ENCODE peak calls at places on chromosomes 7 and 10, in seven cellular contexts. I, L, Y, O, Z, E and S are unnamed samples.

GRCh38 chr10:99532687-99533495 is at the start of gene NKX2-3:
- DNase-seq in I (no peak), L (no peak), Y (peak), O (no peak), Z (peak), E (no peak), S (no peak)

GRCh38 chr7:134446923-134447322 is 12.0 kb downstream of the AKR1B1 start:
- DNase-seq in I (no peak), L (no peak), Y (no peak), O (no peak), Z (no peak), E (no peak), S (no peak)

GRCh38 chr10:62081322-62081945 is 179.9 kb downstream of the ARID5B start:
- DNase-seq in I (no peak), L (no peak), Y (no peak), O (no peak), Z (no peak), E (no peak), S (no peak)

GRCh38 chr7:56538541-56539429 is 422.6 kb upstream of the NUPR2 start:
- DNase-seq in I (no peak), L (no peak), Y (no peak), O (no peak), Z (no peak), E (no peak), S (no peak)

GRCh38 chr10:132023092-132023811 is 41.5 kb upstream of the BNIP3 start:
- DNase-seq in I (peak), L (peak), Y (peak), O (peak), Z (peak), E (peak), S (peak)

GRCh38 chr7:92955081-92955480 is 118.7 kb upstream of the CDK6 start:
- DNase-seq in I (no peak), L (no peak), Y (no peak), O (no peak), Z (no peak), E (no peak), S (no peak)

GRCh38 chr10:77801474-77802238 is 124.9 kb downstream of the DLG5 start:
- DNase-seq in I (no peak), L (peak), Y (no peak), O (no peak), Z (no peak), E (peak), S (no peak)

GRCh38 chr10:131354380-131354779 is 42.9 kb upstream of the TCERG1L start:
- DNase-seq in I (no peak), L (no peak), Y (peak), O (no peak), Z (no peak), E (no peak), S (no peak)

GRCh38 chr7:74474271-74474865 is 20.7 kb downstream of the GTF2IRD1 start:
- DNase-seq in I (no peak), L (peak), Y (no peak), O (no peak), Z (no peak), E (peak), S (no peak)

GRCh38 chr10:70915206-70915605 is 26.8 kb upstream of the PCBD1 start:
- DNase-seq in I (no peak), L (no peak), Y (no peak), O (no peak), Z (no peak), E (no peak), S (no peak)

GRCh38 chr10:11505636-11506035 is 105.8 kb downstream of the USP6NL start:
- DNase-seq in I (no peak), L (no peak), Y (no peak), O (no peak), Z (no peak), E (no peak), S (no peak)

GRCh38 chr7:120991570-120991969 is 3.1 kb downstream of the CPED1 start:
- DNase-seq in I (no peak), L (peak), Y (no peak), O (no peak), Z (no peak), E (no peak), S (no peak)

GRCh38 chr7:69656890-69657289 is 58.6 kb downstream of the AUTS2 start:
- DNase-seq in I (peak), L (peak), Y (no peak), O (no peak), Z (peak), E (no peak), S (no peak)

GRCh38 chr7:101564778-101565211 is 64.3 kb downstream of the MYL10 start:
- DNase-seq in I (no peak), L (no peak), Y (peak), O (peak), Z (no peak), E (no peak), S (no peak)

GRCh38 chr7:101565601-101566209 is 63.4 kb downstream of the MYL10 start:
- DNase-seq in I (no peak), L (no peak), Y (peak), O (no peak), Z (no peak), E (no peak), S (no peak)

GRCh38 chr7:101563933-101564777 is 64.9 kb downstream of the MYL10 start:
- DNase-seq in I (no peak), L (no peak), Y (peak), O (no peak), Z (no peak), E (no peak), S (no peak)

GRCh38 chr7:101563198-101563901 is 65.7 kb downstream of the MYL10 start:
- DNase-seq in I (no peak), L (no peak), Y (no peak), O (peak), Z (no peak), E (no peak), S (no peak)

DNA sequence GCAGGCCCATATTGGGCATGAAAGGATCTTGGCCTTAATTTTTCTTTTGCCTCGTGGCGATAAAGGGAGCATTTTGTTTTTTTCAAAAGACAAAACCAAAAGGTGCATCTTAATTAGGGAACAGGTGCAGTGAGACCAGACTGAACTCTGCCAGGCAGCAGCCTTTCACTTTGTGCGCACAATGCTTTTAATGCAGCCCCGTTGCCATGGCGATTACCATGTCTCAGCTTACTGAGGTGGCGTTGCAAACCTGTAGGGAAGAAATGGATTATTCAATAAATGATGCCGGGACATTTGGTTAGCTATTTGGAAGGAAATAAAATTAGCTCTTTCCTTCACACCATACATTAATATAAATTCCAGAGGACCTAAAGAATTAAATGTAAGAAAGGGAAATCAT is 61.9 kb downstream of the MYL10 start:
- DNase-seq in I (no peak), L (no peak), Y (no peak), O (no peak), Z (no peak), E (no peak), S (no peak)
- H3K4me3 ChIP-seq in I (no peak), L (no peak), Y (no peak), O (no peak), Z (no peak), E (no peak), S (no peak)

DNA sequence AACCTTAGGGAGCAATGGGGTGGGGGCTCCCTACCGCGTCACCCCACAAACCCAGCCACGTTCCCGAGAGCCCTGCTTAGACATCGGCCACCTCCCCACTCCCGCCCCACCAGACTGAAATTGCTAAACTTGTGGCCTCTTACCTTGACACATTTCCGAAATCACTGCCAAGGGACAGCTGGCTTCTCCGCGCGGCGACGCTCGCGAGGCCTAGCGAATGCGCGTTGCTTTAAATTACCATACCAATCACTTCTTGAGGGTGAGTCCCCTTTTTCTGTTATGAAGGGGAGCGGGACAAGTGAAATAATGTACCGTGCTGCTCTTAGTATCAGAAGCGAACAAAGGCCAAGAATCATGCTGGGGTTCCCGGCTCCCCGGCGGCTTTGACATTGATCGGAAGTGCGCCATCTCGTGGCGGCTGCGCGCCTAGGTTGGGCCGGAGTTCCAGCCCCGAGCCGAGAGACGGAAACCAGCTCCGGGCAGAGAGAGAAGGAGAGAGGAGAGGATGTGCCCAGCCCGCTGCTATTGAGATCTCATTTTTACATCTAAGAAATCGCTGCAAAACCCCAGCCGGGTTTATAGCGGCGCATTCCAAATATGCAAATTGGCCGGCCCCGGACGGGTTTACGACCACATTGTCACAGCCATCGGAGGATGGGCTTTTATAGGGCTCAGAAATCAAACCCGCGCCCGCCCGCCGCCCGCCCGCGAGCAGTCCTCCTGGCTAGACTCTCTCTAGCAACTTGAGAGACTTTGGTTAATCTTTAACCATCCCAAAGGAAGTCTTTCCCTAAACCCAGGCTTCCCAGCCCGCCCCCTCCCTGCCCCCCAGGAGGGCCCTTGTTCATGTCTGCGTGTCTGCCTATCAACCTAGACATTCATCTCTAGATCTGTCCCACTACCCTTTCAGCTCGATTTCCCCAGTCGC is 5.3 kb downstream of the HOXA11 start:
- DNase-seq in I (no peak), L (no peak), Y (peak), O (peak), Z (no peak), E (no peak), S (no peak)
- H3K4me3 ChIP-seq in I (no peak), L (no peak), Y (no peak), O (no peak), Z (no peak), E (no peak), S (peak)

GRCh38 chr7:129054438-129055293 is at the start of gene TNPO3:
- DNase-seq in I (peak), L (peak), Y (peak), O (peak), Z (peak), E (peak), S (peak)

GRCh38 chr7:129053938-129054437 is 923 bp downstream of the TNPO3 start:
- DNase-seq in I (no peak), L (peak), Y (no peak), O (no peak), Z (peak), E (no peak), S (no peak)

GRCh38 chr7:129055294-129055816 is 444 bp upstream of the TNPO3 start:
- DNase-seq in I (no peak), L (no peak), Y (no peak), O (no peak), Z (no peak), E (no peak), S (no peak)

GRCh38 chr7:129055861-129056464 is 1.1 kb upstream of the TNPO3 start:
- DNase-seq in I (no peak), L (no peak), Y (no peak), O (no peak), Z (no peak), E (no peak), S (no peak)

GRCh38 chr7:129052441-129052840 is 2.5 kb downstream of the TNPO3 start:
- DNase-seq in I (no peak), L (no peak), Y (no peak), O (no peak), Z (no peak), E (no peak), S (no peak)
- H3K4me3 ChIP-seq in I (no peak), L (no peak), Y (no peak), O (no peak), Z (no peak), E (no peak), S (no peak)

GRCh38 chr10:103916254-103916653 is 1.7 kb downstream of the STN1 start:
- DNase-seq in I (no peak), L (no peak), Y (no peak), O (no peak), Z (peak), E (no peak), S (no peak)
- H3K4me3 ChIP-seq in I (no peak), L (peak), Y (no peak), O (peak), Z (peak), E (peak), S (peak)

DNA sequence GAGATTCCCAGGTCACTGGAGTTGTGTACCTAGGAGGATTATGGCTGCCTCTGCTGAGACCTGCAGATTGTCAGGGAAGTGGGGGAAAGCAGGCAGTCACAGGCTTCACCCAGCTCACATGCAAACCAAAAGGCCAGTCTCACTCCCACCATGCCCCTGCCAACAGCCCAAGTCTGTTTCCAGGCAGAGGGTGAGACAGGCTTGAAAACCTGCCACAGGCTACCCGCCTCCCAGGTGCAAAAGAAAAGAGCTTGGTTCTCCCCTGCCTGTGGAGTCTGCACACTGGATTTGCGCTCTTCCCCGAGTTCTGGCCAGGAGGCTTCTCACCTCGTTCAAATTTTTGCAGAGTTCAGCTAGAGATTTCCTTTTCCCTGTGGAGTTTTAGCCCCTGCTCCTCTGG is 119.5 kb downstream of the RUNDC3B start:
- DNase-seq in I (no peak), L (no peak), Y (no peak), O (no peak), Z (no peak), E (no peak), S (no peak)
- H3K4me3 ChIP-seq in I (no peak), L (no peak), Y (no peak), O (no peak), Z (no peak), E (no peak), S (no peak)

DNA sequence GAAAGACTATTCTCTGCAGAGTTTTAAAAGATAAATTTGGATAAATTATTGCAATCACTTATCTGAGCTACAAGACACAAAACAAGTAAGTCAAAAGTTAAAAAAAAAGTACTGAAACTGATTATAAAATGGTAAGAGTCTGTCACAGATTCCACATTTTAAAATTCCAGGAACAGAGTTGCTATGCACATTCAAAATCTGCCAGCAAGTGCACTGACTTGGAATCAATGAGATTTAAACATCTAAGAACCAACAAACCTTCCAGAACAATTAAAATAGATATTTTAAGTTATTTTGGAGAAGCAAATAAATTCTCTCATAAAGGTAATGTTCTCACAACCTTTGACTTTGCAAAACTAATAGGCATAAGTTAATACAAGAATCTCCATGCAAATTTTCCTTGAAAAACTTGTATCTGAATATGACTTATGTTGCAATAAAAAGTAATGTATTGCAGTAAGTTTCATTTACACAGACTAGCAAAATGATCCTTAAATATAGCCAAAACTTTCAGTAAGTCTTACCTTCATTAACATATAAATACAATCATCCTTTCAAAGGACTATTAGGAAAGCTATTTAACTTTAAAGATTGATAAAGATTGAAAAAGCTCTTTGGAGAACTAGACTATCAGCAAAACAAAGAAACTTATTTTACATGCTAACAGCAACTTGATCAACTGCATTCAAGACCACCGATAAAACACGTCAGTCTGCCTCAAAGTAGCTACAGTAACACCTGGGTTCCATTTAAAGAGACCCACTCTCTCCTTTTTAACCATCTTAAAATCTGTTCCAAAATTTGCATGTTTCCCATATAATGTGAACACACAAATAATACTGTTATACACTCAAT is 4.4 kb downstream of the ETV1 start:
- DNase-seq in I (no peak), L (no peak), Y (no peak), O (no peak), Z (no peak), E (no peak), S (no peak)
- H3K4me3 ChIP-seq in I (no peak), L (peak), Y (no peak), O (peak), Z (no peak), E (no peak), S (no peak)

GRCh38 chr7:79982151-79982770 is 152.4 kb upstream of the GNAI1 start:
- DNase-seq in I (no peak), L (peak), Y (no peak), O (no peak), Z (no peak), E (peak), S (no peak)
- H3K4me3 ChIP-seq in I (no peak), L (no peak), Y (no peak), O (no peak), Z (no peak), E (no peak), S (no peak)

DNA sequence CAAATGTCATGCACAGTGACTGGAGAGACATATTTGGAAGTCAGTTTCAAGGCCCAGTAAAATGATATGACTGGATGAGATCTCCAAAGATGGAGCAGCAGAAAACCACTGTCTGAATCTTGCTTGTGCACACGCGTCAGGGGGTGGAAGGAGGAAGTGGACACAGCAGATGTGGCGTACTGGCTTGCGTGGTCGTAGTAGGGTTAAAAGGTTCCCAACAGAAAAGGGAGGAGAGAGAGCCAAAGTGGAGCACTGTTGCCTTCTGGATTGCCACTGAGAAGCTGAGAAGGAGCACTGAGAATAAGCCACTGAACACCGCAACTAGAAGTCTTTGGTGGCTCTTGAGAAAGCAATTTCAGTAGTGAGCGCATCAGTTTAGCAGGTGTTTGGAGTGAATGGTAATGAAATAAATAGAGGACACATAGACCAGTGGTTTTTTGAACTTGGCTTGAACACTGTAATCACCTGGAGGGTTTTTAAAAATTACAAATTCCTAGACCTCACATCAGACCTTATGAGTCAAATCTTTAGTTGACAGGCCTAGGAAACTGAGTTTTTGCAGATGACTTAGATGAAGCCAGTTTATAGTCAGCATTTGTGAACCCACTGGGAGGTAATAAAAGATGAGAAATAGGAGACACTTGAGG is 227.3 kb downstream of the PTEN start:
- DNase-seq in I (no peak), L (no peak), Y (no peak), O (no peak), Z (no peak), E (no peak), S (no peak)
- H3K4me3 ChIP-seq in I (no peak), L (no peak), Y (no peak), O (no peak), Z (no peak), E (no peak), S (no peak)

GRCh38 chr7:8175929-8176369 is 86.0 kb downstream of the ICA1 start:
- DNase-seq in I (no peak), L (no peak), Y (no peak), O (no peak), Z (no peak), E (no peak), S (no peak)
- H3K4me3 ChIP-seq in I (no peak), L (no peak), Y (no peak), O (no peak), Z (no peak), E (no peak), S (no peak)

GRCh38 chr7:17302575-17303142 is 4.2 kb downstream of the AHR start:
- DNase-seq in I (no peak), L (no peak), Y (no peak), O (no peak), Z (no peak), E (no peak), S (no peak)

GRCh38 chr7:17307558-17307957 is 9.1 kb downstream of the AHR start:
- DNase-seq in I (no peak), L (no peak), Y (no peak), O (no peak), Z (no peak), E (no peak), S (no peak)

GRCh38 chr7:17305387-17306171 is 7.1 kb downstream of the AHR start:
- DNase-seq in I (no peak), L (no peak), Y (no peak), O (no peak), Z (no peak), E (no peak), S (no peak)

GRCh38 chr7:17307033-17307432 is 8.6 kb downstream of the AHR start:
- DNase-seq in I (no peak), L (no peak), Y (no peak), O (no peak), Z (peak), E (no peak), S (no peak)

DNA sequence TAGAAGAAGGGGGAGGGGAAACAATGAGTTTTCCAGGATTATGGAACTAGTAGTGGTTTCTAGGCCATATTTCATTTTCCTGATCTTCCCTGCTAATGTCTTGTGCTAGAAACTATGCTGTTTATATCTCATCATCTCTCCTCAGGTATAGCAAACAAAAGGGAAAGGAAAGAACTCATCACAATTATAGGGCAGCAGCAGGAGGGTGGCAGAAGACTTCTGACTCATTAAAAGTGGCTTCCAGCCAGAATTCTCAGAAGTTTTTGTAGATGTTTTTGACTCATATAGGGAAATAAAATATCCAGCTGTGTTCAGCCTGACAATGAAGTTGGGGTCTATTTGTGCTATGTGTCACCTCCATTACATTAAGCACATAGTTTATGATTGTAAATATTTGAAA is 6.5 kb downstream of the AHR start:
- DNase-seq in I (no peak), L (peak), Y (no peak), O (no peak), Z (no peak), E (peak), S (peak)
- H3K4me3 ChIP-seq in I (no peak), L (peak), Y (no peak), O (peak), Z (no peak), E (no peak), S (no peak)